ENCODE peak calls at places on chromosomes 2 and 18, in four cellular contexts. G is A673, D is NT2/D1, O is AG10803. Z is an unnamed sample.

GRCh38 chr2:74835831-74836674 is 2.1 kb downstream of the HK2 start:
- DNase-seq in G (peak), D (peak), O (peak), Z (no peak)

GRCh38 chr18:33097126-33097525 is 324.3 kb upstream of the KLHL14 start:
- DNase-seq in G (no peak), D (no peak), O (no peak), Z (no peak)

GRCh38 chr2:88590998-88591613 is 36.2 kb downstream of the EIF2AK3 start:
- DNase-seq in G (peak), D (peak), O (peak), Z (no peak)

GRCh38 chr2:63023444-63023843 is 27.2 kb upstream of the OTX1 start:
- DNase-seq in D (no peak), G (peak), O (no peak), Z (no peak)

GRCh38 chr2:241358470-241358869 is 2.4 kb downstream of the FARP2 start:
- DNase-seq in D (no peak), G (no peak), O (no peak), Z (no peak)

GRCh38 chr2:232485757-232486557 is 1.7 kb downstream of the ECEL1 start:
- DNase-seq in O (no peak), D (no peak), G (no peak), Z (no peak)

GRCh38 chr2:94977826-94978225 is 47.7 kb upstream of the MAL start:
- DNase-seq in O (no peak), D (no peak), G (no peak), Z (no peak)

GRCh38 chr2:145344076-145344724 is 824.3 kb upstream of the ZEB2 start:
- DNase-seq in G (no peak), D (no peak), O (peak), Z (no peak)

GRCh38 chr2:10721344-10722251 is at the start of gene ATP6V1C2:
- DNase-seq in O (no peak), G (no peak), D (peak), Z (no peak)

GRCh38 chr18:49967171-49967570 is 153.8 kb upstream of the ACAA2 start:
- DNase-seq in O (no peak), D (no peak), G (no peak), Z (no peak)

GRCh38 chr2:108927936-108928659 is 60.9 kb downstream of the EDAR start:
- DNase-seq in O (peak), G (peak), D (peak), Z (no peak)

GRCh38 chr2:146229513-146230155 is 1615.2 kb upstream of the ACVR2A start:
- DNase-seq in G (peak), D (no peak), O (no peak), Z (no peak)

GRCh38 chr2:53217250-53217649 is 550.4 kb upstream of the CHAC2 start:
- DNase-seq in G (no peak), O (no peak), D (no peak), Z (no peak)

GRCh38 chr2:207166349-207167128 is 791 bp upstream of the KLF7 start:
- DNase-seq in G (peak), D (peak), O (peak), Z (peak)

GRCh38 chr2:239316562-239317465 is 84.0 kb downstream of the HDAC4 start:
- DNase-seq in O (peak), G (no peak), D (no peak), Z (no peak)

GRCh38 chr2:23761638-23762037 is 165.3 kb downstream of the ATAD2B start:
- DNase-seq in O (no peak), G (peak), D (no peak), Z (no peak)

GRCh38 chr2:36461039-36461681 is 105.6 kb downstream of the CRIM1 start:
- DNase-seq in G (peak), D (peak), O (peak), Z (no peak)

GRCh38 chr2:101496279-101496678 is 21.4 kb upstream of the RFX8 start:
- DNase-seq in O (no peak), G (no peak), D (no peak), Z (no peak)

GRCh38 chr18:50559750-50560680 is at the start of gene MAPK4:
- DNase-seq in D (no peak), O (peak), G (peak), Z (no peak)

GRCh38 chr2:1561259-1561658 is 148.0 kb downstream of the TPO start:
- DNase-seq in D (no peak), O (no peak), G (no peak), Z (no peak)

GRCh38 chr2:230960026-230960425 is 35.0 kb upstream of the GPR55 start:
- DNase-seq in D (no peak), G (no peak), O (no peak), Z (no peak)

GRCh38 chr2:215528555-215528954 is 92.7 kb upstream of the FN1 start:
- DNase-seq in D (no peak), G (peak), O (peak), Z (no peak)

GRCh38 chr2:86249843-86250402 is 50.7 kb downstream of the MRPL35 start:
- DNase-seq in D (no peak), G (no peak), O (no peak), Z (no peak)

GRCh38 chr18:54239091-54239490 is 14.6 kb upstream of the MBD2 start:
- DNase-seq in O (no peak), D (no peak), G (no peak), Z (no peak)

GRCh38 chr18:51278045-51278649 is 80.7 kb upstream of the MEX3C start:
- DNase-seq in G (peak), D (peak), O (no peak), Z (no peak)

GRCh38 chr2:163888591-163888990 is 152.8 kb upstream of the FIGN start:
- DNase-seq in O (no peak), D (no peak), G (no peak), Z (no peak)

GRCh38 chr2:178256382-178257053 is 62.2 kb downstream of the OSBPL6 start:
- DNase-seq in O (no peak), D (no peak), G (no peak), Z (no peak)

GRCh38 chr18:2197945-2198344 is 373.4 kb downstream of the METTL4 start:
- DNase-seq in D (no peak), G (no peak), O (no peak), Z (no peak)

GRCh38 chr2:85001595-85001994 is 30.6 kb downstream of the KCMF1 start:
- DNase-seq in D (no peak), O (no peak), G (no peak), Z (no peak)

GRCh38 chr2:221617996-221618395 is 45.9 kb upstream of the EPHA4 start:
- DNase-seq in G (no peak), O (no peak), D (no peak), Z (no peak)

GRCh38 chr2:5076599-5076998 is 615.6 kb upstream of the SOX11 start:
- DNase-seq in D (no peak), G (peak), O (no peak), Z (no peak)

GRCh38 chr2:73111300-73112025 is 1.3 kb downstream of the RAB11FIP5 start:
- DNase-seq in G (no peak), D (no peak), O (no peak), Z (no peak)
- H3K4me3 ChIP-seq in G (peak), D (peak), O (peak), Z (peak)

DNA sequence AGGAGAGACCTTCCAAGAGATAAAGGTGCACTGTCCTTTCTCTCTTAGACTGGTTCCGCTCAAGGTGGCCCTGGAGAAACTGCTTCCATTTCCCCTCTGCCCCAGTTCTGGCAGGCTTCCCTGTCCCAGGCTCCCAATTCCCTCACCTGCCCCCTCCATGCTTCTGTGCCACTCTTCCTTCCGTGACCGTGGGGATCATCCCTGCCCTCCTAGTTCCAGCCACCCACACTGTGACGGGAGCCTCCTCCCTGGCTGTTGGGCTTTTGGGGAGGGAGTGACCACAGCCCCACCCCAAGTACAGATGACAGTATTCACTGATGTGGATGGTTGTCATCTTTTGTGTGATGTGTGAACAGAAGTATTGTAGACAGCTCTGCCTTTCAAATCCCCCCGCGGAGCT is 2.8 kb downstream of the IMPA2 start:
- DNase-seq in D (no peak), G (no peak), O (no peak), Z (no peak)
- H3K4me3 ChIP-seq in D (no peak), G (no peak), O (no peak), Z (peak)

GRCh38 chr18:55588001-55588875 is at the start of gene TCF4:
- DNase-seq in G (peak), O (peak), D (peak), Z (no peak)

GRCh38 chr18:55585586-55586521 is 2.1 kb downstream of the TCF4 start:
- DNase-seq in O (no peak), G (peak), D (no peak), Z (no peak)

GRCh38 chr18:55586841-55587240 is 1.2 kb downstream of the TCF4 start:
- DNase-seq in O (peak), G (peak), D (no peak), Z (no peak)

GRCh38 chr18:55588876-55589595 is 1.0 kb upstream of the TCF4 start:
- DNase-seq in G (peak), O (no peak), D (no peak), Z (no peak)

DNA sequence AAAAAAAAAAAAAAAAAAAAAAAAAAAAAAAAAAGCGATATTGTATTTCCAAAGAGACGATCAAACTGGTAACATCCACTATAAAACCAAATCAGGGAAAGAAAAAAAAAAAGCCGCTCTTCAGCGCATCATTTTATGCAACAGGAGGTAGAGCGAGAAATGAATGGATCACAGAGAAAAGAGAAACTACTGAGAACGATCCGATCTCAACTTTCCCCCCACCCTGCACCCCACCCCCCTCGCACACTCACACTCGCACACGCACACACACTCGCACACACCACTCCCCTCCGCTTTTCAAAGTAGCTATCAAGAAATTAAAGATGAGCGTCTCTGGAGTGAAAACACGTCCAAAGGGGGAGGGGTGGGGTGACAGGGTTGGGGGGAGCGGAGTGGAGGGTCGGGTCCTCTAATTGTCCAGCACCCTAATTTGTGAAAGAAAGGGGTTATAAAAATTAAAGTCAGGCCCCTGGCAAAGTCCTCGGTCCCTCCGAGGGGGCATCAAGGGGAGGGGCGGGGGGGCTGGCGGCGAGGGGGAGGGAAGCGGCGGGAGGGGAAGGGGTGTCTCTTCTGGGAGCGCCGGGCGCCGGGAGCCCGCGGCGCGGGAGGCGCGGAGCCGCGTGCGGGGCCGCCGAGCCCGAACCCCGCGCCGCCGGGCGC is 521 bp downstream of the TCF4 start:
- DNase-seq in G (peak), D (no peak), O (peak), Z (no peak)
- H3K4me3 ChIP-seq in G (peak), D (peak), O (peak), Z (peak)

GRCh38 chr2:12273111-12273510 is 443.6 kb upstream of the TRIB2 start:
- DNase-seq in O (no peak), D (no peak), G (no peak), Z (no peak)

GRCh38 chr2:12271589-12271984 is 445.1 kb upstream of the TRIB2 start:
- DNase-seq in D (no peak), G (no peak), O (no peak), Z (no peak)

GRCh38 chr2:12269041-12269972 is 447.4 kb upstream of the TRIB2 start:
- DNase-seq in D (no peak), O (no peak), G (no peak), Z (no peak)

GRCh38 chr2:12274591-12274990 is 442.1 kb upstream of the TRIB2 start:
- DNase-seq in D (no peak), O (no peak), G (no peak), Z (no peak)

DNA sequence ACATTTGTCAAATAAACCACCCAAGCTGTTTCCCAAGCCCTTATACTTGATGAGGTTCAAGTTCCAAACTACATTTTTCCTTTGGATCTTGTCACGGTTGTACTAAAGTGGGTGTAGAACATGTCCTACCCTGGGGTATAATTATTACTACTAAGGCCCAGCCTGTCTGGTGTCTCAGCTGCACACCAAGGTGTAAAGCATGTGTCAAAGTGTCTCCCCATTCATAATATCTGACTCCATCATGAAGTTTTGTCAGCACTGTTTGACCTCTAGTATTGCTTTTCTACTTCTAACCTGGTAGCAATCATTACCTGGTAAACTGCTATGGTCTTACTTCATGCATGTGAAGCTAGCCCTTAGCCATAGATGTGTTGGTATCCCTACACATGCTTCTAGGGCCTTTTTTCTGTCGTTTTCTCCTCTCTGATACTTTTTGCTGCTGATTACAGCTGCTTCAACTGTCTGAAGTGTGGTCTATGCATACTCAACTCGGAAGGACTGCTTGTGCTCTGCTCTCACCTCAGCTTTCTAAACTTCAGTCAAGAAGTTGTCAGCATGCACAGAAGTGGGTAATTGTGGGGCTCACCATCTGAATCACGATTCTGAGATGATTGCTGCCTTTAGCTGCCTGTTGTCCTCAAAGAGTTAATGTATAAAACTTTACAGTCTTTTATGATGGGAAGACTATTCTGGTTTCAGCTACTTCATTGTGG is 445.7 kb upstream of the TRIB2 start:
- DNase-seq in O (no peak), G (no peak), D (no peak), Z (no peak)
- H3K4me3 ChIP-seq in O (no peak), G (no peak), D (no peak), Z (no peak)

GRCh38 chr2:43438858-43439655 is 156.8 kb downstream of the THADA start:
- DNase-seq in G (peak), D (no peak), O (no peak), Z (no peak)

GRCh38 chr2:43445248-43445647 is 150.6 kb downstream of the THADA start:
- DNase-seq in O (no peak), G (no peak), D (peak), Z (no peak)

GRCh38 chr2:43445781-43446180 is 150.1 kb downstream of the THADA start:
- DNase-seq in G (no peak), O (no peak), D (no peak), Z (no peak)

GRCh38 chr2:43441195-43441594 is 154.6 kb downstream of the THADA start:
- DNase-seq in D (no peak), G (no peak), O (no peak), Z (no peak)

GRCh38 chr2:43443317-43443716 is 152.5 kb downstream of the THADA start:
- DNase-seq in O (no peak), D (no peak), G (no peak), Z (no peak)
- H3K4me3 ChIP-seq in O (no peak), D (no peak), G (no peak), Z (no peak)